ENCODE peak calls at places on chromosomes 4 and X, in five cellular contexts. T, I, V, Y and C are unnamed samples.

GRCh38 chrX:147884958-147885357 is 26.8 kb upstream of the FMR1 start:
- DNase-seq in V (no peak), T (no peak), Y (no peak), I (no peak), C (no peak)

GRCh38 chrX:11531226-11531625 is 134.5 kb downstream of the ARHGAP6 start:
- DNase-seq in Y (no peak), I (no peak), T (no peak), V (no peak), C (no peak)

GRCh38 chrX:99494668-99495067 is 915.4 kb downstream of the PCDH19 start:
- DNase-seq in T (no peak), I (no peak), Y (no peak), V (no peak), C (no peak)

GRCh38 chrX:153625271-153626024 is 21.6 kb upstream of the DUSP9 start:
- DNase-seq in V (no peak), T (no peak), I (peak), Y (no peak), C (no peak)

GRCh38 chr4:151569650-151570049 is 160.7 kb downstream of the FHIP1A start:
- DNase-seq in T (no peak), V (no peak), Y (no peak), I (no peak), C (no peak)

GRCh38 chrX:3713225-3713936 is at the start of gene PRKX:
- DNase-seq in V (peak), I (peak), T (peak), Y (peak), C (peak)

GRCh38 chr4:119184128-119184527 is 28.4 kb upstream of the USP53 start:
- DNase-seq in Y (no peak), V (no peak), T (no peak), I (no peak), C (no peak)

GRCh38 chr4:185165605-185166063 is 22.6 kb downstream of the SLC25A4 start:
- DNase-seq in Y (no peak), I (no peak), V (no peak), T (peak), C (no peak)

GRCh38 chrX:108018659-108019381 is 26.0 kb upstream of the VSIG1 start:
- DNase-seq in V (no peak), Y (no peak), I (no peak), T (no peak), C (no peak)

GRCh38 chr4:151930372-151930771 is 169.6 kb upstream of the GATB start:
- DNase-seq in V (no peak), Y (no peak), T (no peak), I (no peak), C (no peak)

GRCh38 chrX:44972132-44972531 is 99.1 kb downstream of the KDM6A start:
- DNase-seq in Y (no peak), I (no peak), T (no peak), V (no peak), C (no peak)